ENCODE peak calls at places on chromosomes 1 and 21, in four cellular contexts. One of them, this sample, is unnamed.

GRCh38 chr1:15684042-15684461 is at the start of gene PLEKHM2:
- DNase-seq in GM12878: no peak
- DNase-seq in prostate gland: no peak
- DNase-seq in OCI-LY7: peak; percentile 75
- DNase-seq in this sample: peak; percentile 71

GRCh38 chr1:9129391-9130041 is 614 bp upstream of the GPR157 start:
- DNase-seq in GM12878: peak; percentile 65
- DNase-seq in prostate gland: peak; percentile 78
- DNase-seq in OCI-LY7: peak; percentile 94
- DNase-seq in this sample: peak; percentile 95

GRCh38 chr21:46092026-46092764 is 5.7 kb upstream of the COL6A2 start:
- DNase-seq in GM12878: no peak
- DNase-seq in prostate gland: no peak
- DNase-seq in OCI-LY7: no peak
- DNase-seq in this sample: no peak

GRCh38 chr1:28865997-28866650 is 48.2 kb upstream of the EPB41 start:
- DNase-seq in GM12878: no peak
- DNase-seq in prostate gland: no peak
- DNase-seq in OCI-LY7: no peak
- DNase-seq in this sample: no peak

GRCh38 chr1:11712285-11712684 is 20.8 kb downstream of the DRAXIN start:
- DNase-seq in GM12878: no peak
- DNase-seq in prostate gland: no peak
- DNase-seq in OCI-LY7: no peak
- DNase-seq in this sample: no peak

GRCh38 chr1:118142546-118142945 is 42.5 kb downstream of the SPAG17 start:
- DNase-seq in GM12878: no peak
- DNase-seq in prostate gland: no peak
- DNase-seq in OCI-LY7: no peak
- DNase-seq in this sample: no peak

GRCh38 chr1:168823988-168824387 is 95.0 kb upstream of the DPT start:
- DNase-seq in GM12878: no peak
- DNase-seq in prostate gland: no peak
- DNase-seq in OCI-LY7: no peak
- DNase-seq in this sample: no peak

GRCh38 chr1:54582566-54583306 is 34.7 kb downstream of the ACOT11 start:
- DNase-seq in GM12878: no peak
- DNase-seq in prostate gland: no peak
- DNase-seq in OCI-LY7: no peak
- DNase-seq in this sample: no peak

GRCh38 chr21:36456714-36457399 is 23.1 kb downstream of the CLDN14 start:
- DNase-seq in GM12878: no peak
- DNase-seq in prostate gland: no peak
- DNase-seq in OCI-LY7: no peak
- DNase-seq in this sample: peak; percentile 22

GRCh38 chr1:169049258-169049936 is 57.1 kb upstream of the ATP1B1 start:
- DNase-seq in GM12878: no peak
- DNase-seq in prostate gland: no peak
- DNase-seq in OCI-LY7: no peak
- DNase-seq in this sample: no peak

GRCh38 chr1:110136911-110137310 is 13.4 kb upstream of the SLC6A17 start:
- DNase-seq in GM12878: no peak
- DNase-seq in prostate gland: no peak
- DNase-seq in OCI-LY7: no peak
- DNase-seq in this sample: peak; percentile 22

GRCh38 chr1:241888232-241888631 is 40.2 kb downstream of the EXO1 start:
- DNase-seq in GM12878: no peak
- DNase-seq in prostate gland: no peak
- DNase-seq in OCI-LY7: no peak
- DNase-seq in this sample: no peak

GRCh38 chr1:177646757-177647730 is 322.8 kb downstream of the SEC16B start:
- DNase-seq in GM12878: peak; percentile 12
- DNase-seq in prostate gland: no peak
- DNase-seq in OCI-LY7: no peak
- DNase-seq in this sample: no peak

GRCh38 chr1:200487650-200488049 is 77.8 kb upstream of the ZNF281 start:
- DNase-seq in GM12878: no peak
- DNase-seq in prostate gland: no peak
- DNase-seq in OCI-LY7: no peak
- DNase-seq in this sample: no peak

GRCh38 chr21:44833663-44834062 is 15.8 kb upstream of the SUMO3 start:
- DNase-seq in GM12878: no peak
- DNase-seq in prostate gland: no peak
- DNase-seq in OCI-LY7: no peak
- DNase-seq in this sample: no peak

GRCh38 chr1:2983319-2983705 is 38.0 kb upstream of the ACTRT2 start:
- DNase-seq in GM12878: no peak
- DNase-seq in prostate gland: no peak
- DNase-seq in OCI-LY7: no peak
- DNase-seq in this sample: no peak

GRCh38 chr1:184910596-184910995 is 63.7 kb downstream of the NIBAN1 start:
- DNase-seq in GM12878: no peak
- DNase-seq in prostate gland: no peak
- DNase-seq in OCI-LY7: no peak
- DNase-seq in this sample: no peak

GRCh38 chr1:19377812-19378718 is 65.9 kb downstream of the SLC66A1 start:
- DNase-seq in GM12878: no peak
- DNase-seq in prostate gland: no peak
- DNase-seq in OCI-LY7: no peak
- DNase-seq in this sample: no peak

GRCh38 chr1:14954210-14954609 is 199.3 kb upstream of the TMEM51 start:
- DNase-seq in GM12878: no peak
- DNase-seq in prostate gland: no peak
- DNase-seq in OCI-LY7: no peak
- DNase-seq in this sample: no peak

GRCh38 chr1:2594641-2595131 is 8.1 kb downstream of the PRXL2B start:
- DNase-seq in GM12878: no peak
- DNase-seq in prostate gland: no peak
- DNase-seq in OCI-LY7: no peak
- DNase-seq in this sample: no peak

GRCh38 chr1:242187816-242188215 is 188.9 kb upstream of the MAP1LC3C start:
- DNase-seq in GM12878: no peak
- DNase-seq in prostate gland: no peak
- DNase-seq in OCI-LY7: no peak
- DNase-seq in this sample: peak; percentile 44

GRCh38 chr1:43438576-43439120 is 15.1 kb downstream of the HYI start:
- DNase-seq in GM12878: no peak
- DNase-seq in prostate gland: no peak
- DNase-seq in OCI-LY7: no peak
- DNase-seq in this sample: no peak

GRCh38 chr1:29548091-29548490 is 311.8 kb downstream of the PTPRU start:
- DNase-seq in GM12878: no peak
- DNase-seq in prostate gland: no peak
- DNase-seq in OCI-LY7: no peak
- DNase-seq in this sample: no peak

GRCh38 chr1:199460933-199461332 is 566.6 kb upstream of the NR5A2 start:
- DNase-seq in GM12878: no peak
- DNase-seq in prostate gland: no peak
- DNase-seq in OCI-LY7: no peak
- DNase-seq in this sample: peak; percentile 36

GRCh38 chr1:164515932-164516331 is 43.1 kb upstream of the PBX1 start:
- DNase-seq in GM12878: no peak
- DNase-seq in prostate gland: no peak
- DNase-seq in OCI-LY7: no peak
- DNase-seq in this sample: no peak

GRCh38 chr1:21703318-21703963 is 34.3 kb upstream of the RAP1GAP start:
- DNase-seq in GM12878: no peak
- DNase-seq in prostate gland: no peak
- DNase-seq in OCI-LY7: peak; percentile 63
- DNase-seq in this sample: peak; percentile 50

GRCh38 chr1:45979074-45979777 is 153.2 kb downstream of the PIK3R3 start:
- DNase-seq in GM12878: no peak
- DNase-seq in prostate gland: no peak
- DNase-seq in OCI-LY7: no peak
- DNase-seq in this sample: no peak

GRCh38 chr1:171794085-171794484 is 12.6 kb downstream of the METTL13 start:
- DNase-seq in GM12878: no peak
- DNase-seq in prostate gland: no peak
- DNase-seq in OCI-LY7: no peak
- DNase-seq in this sample: no peak

GRCh38 chr1:91582431-91582921 is 81.8 kb downstream of the CDC7 start:
- DNase-seq in GM12878: no peak
- DNase-seq in prostate gland: no peak
- DNase-seq in OCI-LY7: no peak
- DNase-seq in this sample: no peak

GRCh38 chr1:56357931-56358783 is 221.2 kb downstream of the PLPP3 start:
- DNase-seq in GM12878: no peak
- DNase-seq in prostate gland: no peak
- DNase-seq in OCI-LY7: no peak
- DNase-seq in this sample: no peak

GRCh38 chr1:36411674-36412648 is 14.3 kb upstream of the LSM10 start:
- DNase-seq in GM12878: no peak
- DNase-seq in prostate gland: no peak
- DNase-seq in OCI-LY7: no peak
- DNase-seq in this sample: peak; percentile 61

GRCh38 chr1:51575406-51576084 is 41.3 kb upstream of the OSBPL9 start:
- DNase-seq in GM12878: no peak
- DNase-seq in prostate gland: no peak
- DNase-seq in OCI-LY7: no peak
- DNase-seq in this sample: peak; percentile 65

GRCh38 chr1:66353207-66353606 is 180.7 kb upstream of the SGIP1 start:
- DNase-seq in GM12878: no peak
- DNase-seq in prostate gland: peak; percentile 9
- DNase-seq in OCI-LY7: no peak
- DNase-seq in this sample: no peak

GRCh38 chr1:107879927-107880326 is 85.1 kb downstream of the VAV3 start:
- DNase-seq in GM12878: no peak
- DNase-seq in prostate gland: no peak
- DNase-seq in OCI-LY7: no peak
- DNase-seq in this sample: no peak

GRCh38 chr1:107879338-107879737 is 85.6 kb downstream of the VAV3 start:
- DNase-seq in GM12878: no peak
- DNase-seq in prostate gland: no peak
- DNase-seq in OCI-LY7: no peak
- DNase-seq in this sample: no peak

GRCh38 chr1:107875689-107876088 is 89.3 kb downstream of the VAV3 start:
- DNase-seq in GM12878: no peak
- DNase-seq in prostate gland: no peak
- DNase-seq in OCI-LY7: no peak
- DNase-seq in this sample: no peak

GRCh38 chr1:107877749-107878148 is 87.2 kb downstream of the VAV3 start:
- DNase-seq in GM12878: no peak
- DNase-seq in prostate gland: no peak
- DNase-seq in OCI-LY7: peak; percentile 43
- DNase-seq in this sample: no peak

DNA sequence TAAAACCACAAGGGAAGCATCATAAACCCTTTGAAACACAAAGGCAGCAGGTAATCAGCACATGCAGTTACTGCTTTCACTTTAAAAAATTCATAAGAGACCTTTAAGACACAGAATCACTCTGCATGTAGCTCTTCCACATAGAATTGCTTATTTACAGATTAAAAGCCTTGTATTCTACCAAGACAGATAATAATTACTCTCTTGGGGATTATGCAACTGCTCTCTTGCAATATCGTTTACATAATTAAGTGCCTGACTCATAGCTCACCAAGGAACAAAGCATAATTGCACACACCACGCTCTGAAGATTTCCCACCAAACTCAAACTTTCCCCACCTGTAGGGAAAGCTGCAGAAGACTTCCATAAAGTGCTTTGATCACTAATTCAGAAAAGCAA is 87.9 kb downstream of the VAV3 start:
- DNase-seq in GM12878: no peak
- DNase-seq in prostate gland: no peak
- DNase-seq in OCI-LY7: no peak
- DNase-seq in this sample: no peak
- H3K4me3 ChIP-seq in GM12878: no peak overlapping the region
- H3K4me3 ChIP-seq in prostate gland: no peak overlapping the region
- H3K4me3 ChIP-seq in OCI-LY7: peak overlapping the region; percentile 38
- H3K4me3 ChIP-seq in this sample: no peak overlapping the region

GRCh38 chr1:203304391-203304918 is 864 bp upstream of the BTG2 start:
- DNase-seq in GM12878: no peak
- DNase-seq in prostate gland: no peak
- DNase-seq in OCI-LY7: no peak
- DNase-seq in this sample: no peak
- TF ChIP-seq CTCF in GM12878: no peak
- TF ChIP-seq CTCF in prostate gland: no peak
- TF ChIP-seq CTCF in OCI-LY7: no peak
- TF ChIP-seq CTCF in this sample: no peak

GRCh38 chr21:41877901-41878830 is 978 bp downstream of the PRDM15 start:
- DNase-seq in GM12878: no peak
- DNase-seq in prostate gland: no peak
- DNase-seq in OCI-LY7: peak; percentile 88
- DNase-seq in this sample: peak; percentile 48

GRCh38 chr21:41879190-41879998 is at the start of gene PRDM15:
- DNase-seq in GM12878: no peak
- DNase-seq in prostate gland: peak; percentile 69
- DNase-seq in OCI-LY7: peak; percentile 88
- DNase-seq in this sample: peak; percentile 93

GRCh38 chr21:41880153-41880552 is 1.0 kb upstream of the PRDM15 start:
- DNase-seq in GM12878: no peak
- DNase-seq in prostate gland: no peak
- DNase-seq in OCI-LY7: no peak
- DNase-seq in this sample: no peak

GRCh38 chr21:41876928-41877652 is 2.1 kb downstream of the PRDM15 start:
- DNase-seq in GM12878: no peak
- DNase-seq in prostate gland: no peak
- DNase-seq in OCI-LY7: peak; percentile 55
- DNase-seq in this sample: no peak

GRCh38 chr21:41878831-41879189 is 334 bp downstream of the PRDM15 start:
- DNase-seq in GM12878: no peak
- DNase-seq in prostate gland: peak; percentile 74
- DNase-seq in OCI-LY7: peak; percentile 91
- DNase-seq in this sample: peak; percentile 91
- H3K4me3 ChIP-seq in GM12878: peak overlapping the region; percentile 94
- H3K4me3 ChIP-seq in prostate gland: peak overlapping the region; percentile 66
- H3K4me3 ChIP-seq in OCI-LY7: peak overlapping the region; percentile 81
- H3K4me3 ChIP-seq in this sample: peak overlapping the region; percentile 93

DNA sequence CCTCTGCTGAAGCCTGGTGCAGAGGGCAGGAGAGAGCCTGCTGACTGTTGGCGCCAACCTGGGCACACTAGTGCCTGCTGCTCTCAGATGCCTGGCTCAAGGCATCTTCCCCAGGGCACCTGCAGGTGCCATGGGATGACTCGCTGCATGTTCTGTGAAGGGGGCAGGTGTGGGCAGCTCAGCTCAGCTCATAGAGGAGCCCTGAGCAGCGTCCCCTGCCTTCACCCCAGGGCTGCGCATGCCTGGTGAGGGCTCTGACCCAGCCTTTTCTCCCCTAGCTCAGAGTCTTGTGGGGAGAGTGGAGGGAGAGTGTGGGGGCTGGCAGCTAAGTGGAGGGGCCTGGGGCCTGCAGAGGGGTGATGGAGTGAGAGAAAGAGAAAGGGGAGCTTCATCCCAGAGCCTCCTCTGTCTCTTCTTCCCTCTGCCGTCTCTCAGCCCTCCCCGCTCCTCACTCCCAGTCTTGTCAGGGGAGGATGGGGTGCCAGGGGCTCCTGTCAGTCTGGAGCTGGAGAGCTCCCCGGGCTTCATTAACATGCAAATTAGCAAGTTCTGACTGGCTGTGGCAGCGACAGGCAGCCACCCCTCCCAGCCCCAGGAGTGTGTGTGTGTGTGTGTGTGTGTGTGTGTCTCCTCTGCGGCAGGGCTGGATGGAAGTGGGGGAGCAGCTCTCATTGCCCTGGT is 33.8 kb downstream of the FOXO6 start:
- DNase-seq in GM12878: no peak
- DNase-seq in prostate gland: no peak
- DNase-seq in OCI-LY7: no peak
- DNase-seq in this sample: no peak
- TF ChIP-seq CTCF in GM12878: no peak
- TF ChIP-seq CTCF in prostate gland: no peak
- TF ChIP-seq CTCF in OCI-LY7: no peak
- TF ChIP-seq CTCF in this sample: no peak

GRCh38 chr1:160438320-160438918 is 38.1 kb downstream of the VANGL2 start:
- DNase-seq in GM12878: no peak
- DNase-seq in prostate gland: no peak
- DNase-seq in OCI-LY7: peak; percentile 30
- DNase-seq in this sample: no peak
- H3K4me3 ChIP-seq in GM12878: peak overlapping the region; percentile 11
- H3K4me3 ChIP-seq in prostate gland: no peak overlapping the region
- H3K4me3 ChIP-seq in OCI-LY7: peak overlapping the region; percentile 58
- H3K4me3 ChIP-seq in this sample: peak overlapping the region; percentile 55

This sample was measured in GM12865.